ENCODE peak calls at places on chromosomes 7 and 10, in six cellular contexts. Y is Caco-2, L is fibroblast of the aortic adventitia, I is HEK293T, R is D341Med, F is HTR-8/SVneo. U is an unnamed sample.

GRCh38 chr10:87605656-87606308 is 53.9 kb upstream of the PAPSS2 start:
- DNase-seq in Y (no peak), L (peak; percentile 51), I (no peak), R (no peak), F (no peak), U (no peak)

GRCh38 chr7:101990811-101991418 is 173.5 kb downstream of the CUX1 start:
- DNase-seq in Y (no peak), L (no peak), I (no peak), R (no peak), F (no peak), U (peak; percentile 50)

GRCh38 chr10:112246-112645 is 23.0 kb upstream of the ZMYND11 start:
- DNase-seq in Y (no peak), L (no peak), I (no peak), R (no peak), F (peak; percentile 10), U (no peak)

GRCh38 chr10:17316488-17317170 is 88.6 kb downstream of the VIM start:
- DNase-seq in Y (no peak), L (no peak), I (no peak), R (no peak), F (no peak), U (no peak)

GRCh38 chr10:74967850-74968620 is 141.6 kb downstream of the KAT6B start:
- DNase-seq in Y (no peak), L (peak; percentile 24), I (no peak), R (no peak), F (no peak), U (no peak)

GRCh38 chr7:158244873-158245723 is 342.5 kb downstream of the PTPRN2 start:
- DNase-seq in Y (no peak), L (no peak), I (no peak), R (no peak), F (no peak), U (no peak)

GRCh38 chr10:52250562-52250961 is 63.5 kb upstream of the DKK1 start:
- DNase-seq in Y (no peak), L (no peak), I (no peak), R (no peak), F (no peak), U (no peak)

GRCh38 chr10:60414877-60415585 is 25.4 kb upstream of the ANK3 start:
- DNase-seq in Y (peak; percentile 77), L (peak; percentile 87), I (no peak), R (no peak), F (peak; percentile 75), U (no peak)

GRCh38 chr7:47225387-47226170 is 356.3 kb downstream of the TNS3 start:
- DNase-seq in Y (no peak), L (no peak), I (no peak), R (no peak), F (no peak), U (no peak)

GRCh38 chr7:139043823-139044812 is 8.3 kb upstream of the ZC3HAV1L start:
- DNase-seq in Y (no peak), L (no peak), I (no peak), R (no peak), F (no peak), U (no peak)

U was measured in NCI-H2107.